ENCODE peak calls at places on chromosomes 1 and 21, in eight cellular contexts. J is pancreas, X is thoracic aorta, V is uterus, I is progenitor cell of endocrine pancreas, P is endothelial cell of umbilical vein, T is HCT116, D is transverse colon. N is an unnamed sample.

GRCh38 chr21:46509760-46510159 is 51.1 kb downstream of the DIP2A start:
- DNase-seq in J (peak; percentile 47), X (no peak), V (no peak), I (no peak), P (peak; percentile 56), T (peak; percentile 18), D (peak; percentile 49), N (no peak)

GRCh38 chr1:201487742-201488141 is 18.8 kb upstream of the PHLDA3 start:
- DNase-seq in J (no peak), X (no peak), V (no peak), I (no peak), P (no peak), T (no peak), D (no peak), N (no peak)

GRCh38 chr1:201655243-201655642 is 116.3 kb downstream of the NAV1 start:
- DNase-seq in J (no peak), X (no peak), V (peak; percentile 71), I (no peak), P (no peak), T (no peak), D (no peak), N (peak; percentile 41)

GRCh38 chr1:214416417-214417212 is 134.8 kb downstream of the PTPN14 start:
- DNase-seq in J (no peak), X (no peak), V (no peak), I (no peak), P (peak; percentile 75), T (no peak), D (no peak), N (no peak)

GRCh38 chr1:202034683-202035462 is 24.5 kb downstream of the ELF3 start:
- DNase-seq in J (peak; percentile 99), X (peak; percentile 75), V (peak; percentile 55), I (peak; percentile 76), P (no peak), T (peak; percentile 91), D (peak; percentile 93), N (peak; percentile 57)

GRCh38 chr21:31262728-31263127 is 81.3 kb downstream of the TIAM1 start:
- DNase-seq in J (no peak), X (no peak), V (no peak), I (no peak), P (no peak), T (no peak), D (no peak), N (no peak)

GRCh38 chr21:28833181-28833580 is 159.5 kb downstream of the LTN1 start:
- DNase-seq in J (no peak), X (no peak), V (no peak), I (no peak), P (no peak), T (no peak), D (no peak), N (no peak)

GRCh38 chr21:14116080-14116481 is 94.7 kb downstream of the LIPI start:
- DNase-seq in J (no peak), X (no peak), V (no peak), I (no peak), P (no peak), T (no peak), D (no peak), N (no peak)

GRCh38 chr1:193349046-193349535 is 162.7 kb upstream of the B3GALT2 start:
- DNase-seq in J (no peak), X (no peak), V (no peak), I (no peak), P (no peak), T (no peak), D (no peak), N (no peak)

GRCh38 chr21:42218836-42219605 is at the start of gene ABCG1:
- DNase-seq in J (no peak), X (no peak), V (no peak), I (no peak), P (peak; percentile 18), T (no peak), D (peak; percentile 73), N (no peak)

GRCh38 chr1:24957016-24957807 is 27.1 kb upstream of the RUNX3 start:
- DNase-seq in J (no peak), X (no peak), V (no peak), I (no peak), P (no peak), T (no peak), D (no peak), N (no peak)

GRCh38 chr21:34075760-34076159 is 2.4 kb downstream of the MRPS6 start:
- DNase-seq in J (no peak), X (no peak), V (no peak), I (no peak), P (no peak), T (no peak), D (no peak), N (no peak)

GRCh38 chr1:224116131-224116530 is 2.2 kb downstream of the FBXO28 start:
- DNase-seq in J (no peak), X (no peak), V (no peak), I (no peak), P (peak; percentile 72), T (peak; percentile 56), D (no peak), N (no peak)
- TF ChIP-seq CTCF in J (peak; percentile 26), X (peak; percentile 54), V (peak; percentile 67), I (peak; percentile 64), P (no peak), T (peak; percentile 23), D (peak; percentile 74), N (peak; percentile 57)

GRCh38 chr1:19255288-19255687 is 3.7 kb downstream of the MRTO4 start:
- DNase-seq in J (no peak), X (no peak), V (no peak), I (no peak), P (no peak), T (no peak), D (no peak), N (no peak)

GRCh38 chr1:19257178-19257914 is 5.7 kb downstream of the MRTO4 start:
- DNase-seq in J (no peak), X (no peak), V (no peak), I (no peak), P (no peak), T (no peak), D (no peak), N (no peak)

GRCh38 chr1:19254416-19254815 is 2.8 kb downstream of the MRTO4 start:
- DNase-seq in J (no peak), X (no peak), V (no peak), I (no peak), P (no peak), T (no peak), D (no peak), N (no peak)

GRCh38 chr1:19250629-19251304 is 557 bp downstream of the EMC1 start:
- DNase-seq in J (no peak), X (no peak), V (no peak), I (no peak), P (no peak), T (no peak), D (no peak), N (no peak)

DNA sequence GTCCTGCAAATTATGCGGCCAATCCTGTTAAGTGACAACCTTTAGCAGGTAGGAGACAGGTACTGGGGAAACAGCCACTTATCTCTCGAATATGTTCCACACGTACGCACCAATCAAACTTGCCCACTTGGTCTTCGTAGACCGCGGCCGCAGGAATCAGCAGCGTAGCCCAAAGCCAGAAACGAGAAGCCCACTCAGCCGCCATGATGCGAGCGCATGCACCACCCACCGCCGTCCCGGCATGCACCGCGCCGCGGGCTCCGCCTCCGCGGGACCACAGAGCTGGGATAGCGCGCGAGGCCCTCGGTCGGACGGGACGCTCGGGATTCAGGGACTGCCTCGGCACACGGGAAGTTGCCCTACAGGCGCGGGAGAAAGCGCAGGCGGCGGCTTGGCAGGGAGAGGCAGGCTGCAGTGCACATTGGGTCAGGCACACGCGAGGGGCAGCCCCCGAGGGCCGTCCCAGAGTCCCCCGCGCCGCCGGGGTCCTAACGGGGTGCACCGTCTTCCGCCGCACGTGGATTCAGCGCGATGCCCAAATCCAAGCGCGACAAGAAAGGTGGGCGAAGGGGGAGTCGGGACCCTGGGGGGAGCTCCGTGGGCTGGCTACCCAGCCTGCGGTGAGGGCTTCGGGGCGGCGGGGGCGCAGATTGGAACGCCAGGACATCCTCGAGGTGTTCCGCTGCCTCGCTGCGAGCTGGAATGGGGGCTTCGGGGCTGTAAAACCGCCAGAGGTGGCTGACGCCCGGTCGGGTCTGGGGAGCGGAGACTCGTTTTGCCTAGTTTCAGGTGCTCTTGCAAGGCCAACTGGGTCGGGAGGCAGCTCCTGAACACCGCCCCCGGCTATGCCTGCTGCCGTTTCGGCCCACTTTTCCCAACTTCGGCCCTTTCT is at the start of the genes EMC1 and MRTO4:
- DNase-seq in J (peak; percentile 80), X (peak; percentile 48), V (peak; percentile 88), I (peak; percentile 84), P (peak; percentile 89), T (peak; percentile 48), D (peak; percentile 88), N (peak; percentile 88)
- TF ChIP-seq CTCF in J (no peak), X (no peak), V (peak; percentile 39), I (no peak), P (no peak), T (no peak), D (no peak), N (no peak)

DNA sequence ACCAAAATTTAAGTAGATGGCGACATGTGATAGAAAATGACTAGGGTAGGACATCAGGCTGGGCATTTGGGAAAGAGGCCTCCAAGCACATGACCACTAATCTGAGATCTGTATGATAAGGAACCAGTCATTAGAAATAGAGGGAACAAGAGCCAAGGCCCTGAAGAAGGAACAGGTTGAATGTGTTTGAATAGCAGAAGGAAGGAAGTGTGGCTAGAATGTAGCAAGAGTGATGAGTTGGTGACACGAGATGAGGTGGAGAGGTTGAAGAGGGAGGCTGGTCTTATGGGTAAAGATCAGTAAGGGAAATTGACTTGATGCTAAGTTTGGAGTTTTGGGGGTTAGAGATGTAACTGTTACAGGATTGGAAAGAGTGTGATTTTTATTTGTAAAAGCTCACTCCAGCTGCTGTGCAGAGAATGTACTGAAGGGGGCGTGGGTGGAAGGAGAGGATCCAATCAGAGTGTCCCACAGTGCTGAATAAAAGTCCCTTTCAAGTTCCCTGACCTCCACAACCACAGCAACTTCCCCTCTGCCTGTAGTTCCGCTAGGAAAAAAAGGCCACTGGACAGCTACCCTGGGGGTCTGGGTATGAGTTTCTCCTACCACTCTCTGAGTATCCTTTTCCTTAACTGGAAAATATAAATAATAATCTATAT is 295.0 kb downstream of the OMA1 start:
- DNase-seq in J (no peak), X (no peak), V (no peak), I (no peak), P (peak; percentile 4), T (peak; percentile 7), D (no peak), N (no peak)
- TF ChIP-seq CTCF in J (no peak), X (no peak), V (no peak), I (peak; percentile 49), P (peak; percentile 31), T (peak; percentile 67), D (no peak), N (no peak)

GRCh38 chr1:91500756-91501526 is at the start of gene CDC7:
- DNase-seq in J (peak; percentile 85), X (peak; percentile 58), V (peak; percentile 96), I (peak; percentile 90), P (peak; percentile 96), T (peak; percentile 85), D (peak; percentile 91), N (peak; percentile 92)
- TF ChIP-seq CTCF in J (no peak), X (peak; percentile 45), V (peak; percentile 31), I (peak; percentile 77), P (peak; percentile 54), T (peak; percentile 38), D (peak; percentile 48), N (peak; percentile 63)

GRCh38 chr1:88916883-88917282 is 25.5 kb upstream of the GTF2B start:
- DNase-seq in J (no peak), X (no peak), V (no peak), I (no peak), P (no peak), T (no peak), D (no peak), N (no peak)
- TF ChIP-seq CTCF in J (no peak), X (no peak), V (no peak), I (no peak), P (no peak), T (no peak), D (no peak), N (no peak)

N was measured in heart right ventricle.